ENCODE peak calls at places on chromosomes 11 and 22, in nine cellular contexts. J is GM10248, H is mucosa of descending colon, I is fibroblast of the aortic adventitia, G is mammary epithelial cell, N is AG04450, D is spleen, F is Peyer's patch, W is endothelial cell. O is an unnamed sample.

GRCh38 chr11:23151819-23152218 is 291.5 kb upstream of the CCDC179 start:
- DNase-seq in J (no peak), H (no peak), I (no peak), G (no peak), N (no peak), D (no peak), F (no peak), W (no peak), O (no peak)

GRCh38 chr11:33735426-33736147 is 636 bp downstream of the CD59 start:
- DNase-seq in J (peak), H (peak), I (no peak), G (peak), N (no peak), D (peak), F (peak), W (no peak), O (peak)

GRCh38 chr22:49925525-49926128 is 7.2 kb downstream of the CRELD2 start:
- DNase-seq in J (peak), H (peak), I (no peak), G (no peak), N (no peak), D (peak), F (peak), W (no peak), O (peak)

GRCh38 chr11:133202816-133203215 is 329.5 kb downstream of the OPCML start:
- DNase-seq in J (no peak), H (no peak), I (no peak), G (no peak), N (no peak), D (no peak), F (no peak), W (no peak), O (no peak)

GRCh38 chr22:23180301-23180892 is at the start of gene BCR:
- DNase-seq in J (peak), H (peak), I (peak), G (peak), N (no peak), D (peak), F (peak), W (peak), O (peak)

GRCh38 chr11:108498046-108498815 is at the start of gene POGLUT3:
- DNase-seq in J (peak), H (peak), I (peak), G (no peak), N (no peak), D (peak), F (peak), W (peak), O (peak)

GRCh38 chr11:44989831-44990566 is 39.3 kb upstream of the TP53I11 start:
- DNase-seq in J (no peak), H (no peak), I (peak), G (no peak), N (no peak), D (no peak), F (no peak), W (no peak), O (no peak)

GRCh38 chr11:61543606-61544306 is 35.2 kb downstream of the LRRC10B start:
- DNase-seq in J (no peak), H (no peak), I (peak), G (no peak), N (no peak), D (no peak), F (no peak), W (no peak), O (peak)

GRCh38 chr11:28448186-28448585 is 340.0 kb downstream of the METTL15 start:
- DNase-seq in J (no peak), H (no peak), I (no peak), G (no peak), N (no peak), D (no peak), F (no peak), W (no peak), O (no peak)

GRCh38 chr11:33500331-33500730 is 200.3 kb downstream of the C11orf91 start:
- DNase-seq in J (no peak), H (no peak), I (peak), G (no peak), N (no peak), D (no peak), F (no peak), W (no peak), O (no peak)

GRCh38 chr11:116172156-116172555 is 600.6 kb downstream of the BUD13 start:
- DNase-seq in J (no peak), H (no peak), I (no peak), G (no peak), N (no peak), D (no peak), F (no peak), W (peak), O (no peak)

GRCh38 chr22:28017859-28018258 is 98.8 kb upstream of the PITPNB start:
- DNase-seq in J (no peak), H (peak), I (no peak), G (no peak), N (no peak), D (peak), F (no peak), W (no peak), O (no peak)

GRCh38 chr22:27630754-27631153 is 170.8 kb downstream of the MN1 start:
- DNase-seq in J (no peak), H (no peak), I (no peak), G (no peak), N (no peak), D (no peak), F (no peak), W (no peak), O (no peak)

GRCh38 chr11:12102588-12103410 is 7.6 kb upstream of the MICAL2 start:
- DNase-seq in J (no peak), H (no peak), I (no peak), G (no peak), N (no peak), D (no peak), F (no peak), W (no peak), O (no peak)
- TF ChIP-seq CTCF in J (no peak), H (no peak), I (no peak), G (peak), N (peak), D (no peak), F (no peak), W (no peak), O (no peak)

GRCh38 chr11:66480116-66480938 is at the start of gene DPP3:
- DNase-seq in J (peak), H (peak), I (peak), G (peak), N (peak), D (peak), F (peak), W (peak), O (peak)
- TF ChIP-seq CTCF in J (no peak), H (no peak), I (no peak), G (no peak), N (no peak), D (no peak), F (no peak), W (no peak), O (no peak)

GRCh38 chr22:26318975-26319374 is 110.1 kb upstream of the ASPHD2 start:
- DNase-seq in J (no peak), H (no peak), I (peak), G (peak), N (no peak), D (no peak), F (no peak), W (peak), O (no peak)
- TF ChIP-seq CTCF in J (no peak), H (no peak), I (peak), G (peak), N (no peak), D (no peak), F (no peak), W (peak), O (peak)

GRCh38 chr11:32290783-32291182 is 144.6 kb downstream of the WT1 start:
- DNase-seq in J (no peak), H (no peak), I (no peak), G (peak), N (no peak), D (no peak), F (no peak), W (no peak), O (no peak)

GRCh38 chr11:32289701-32290100 is 145.6 kb downstream of the WT1 start:
- DNase-seq in J (no peak), H (no peak), I (no peak), G (no peak), N (no peak), D (no peak), F (no peak), W (no peak), O (no peak)

GRCh38 chr11:32288276-32288675 is 147.1 kb downstream of the WT1 start:
- DNase-seq in J (no peak), H (no peak), I (no peak), G (no peak), N (no peak), D (no peak), F (no peak), W (no peak), O (no peak)
- TF ChIP-seq CTCF in J (no peak), H (no peak), I (no peak), G (no peak), N (peak), D (no peak), F (no peak), W (no peak), O (no peak)

GRCh38 chr11:57458060-57458409 is 2.3 kb upstream of the RTN4RL2 start:
- DNase-seq in J (peak), H (no peak), I (no peak), G (no peak), N (no peak), D (no peak), F (no peak), W (no peak), O (no peak)

GRCh38 chr11:57458410-57459111 is 1.8 kb upstream of the RTN4RL2 start:
- DNase-seq in J (peak), H (peak), I (peak), G (no peak), N (no peak), D (peak), F (peak), W (peak), O (peak)

GRCh38 chr11:57459112-57460016 is 964 bp upstream of the RTN4RL2 start:
- DNase-seq in J (peak), H (peak), I (no peak), G (no peak), N (no peak), D (peak), F (no peak), W (peak), O (peak)

GRCh38 chr11:57456960-57457642 is 3.2 kb upstream of the RTN4RL2 start:
- DNase-seq in J (peak), H (peak), I (peak), G (peak), N (peak), D (peak), F (peak), W (peak), O (peak)

DNA sequence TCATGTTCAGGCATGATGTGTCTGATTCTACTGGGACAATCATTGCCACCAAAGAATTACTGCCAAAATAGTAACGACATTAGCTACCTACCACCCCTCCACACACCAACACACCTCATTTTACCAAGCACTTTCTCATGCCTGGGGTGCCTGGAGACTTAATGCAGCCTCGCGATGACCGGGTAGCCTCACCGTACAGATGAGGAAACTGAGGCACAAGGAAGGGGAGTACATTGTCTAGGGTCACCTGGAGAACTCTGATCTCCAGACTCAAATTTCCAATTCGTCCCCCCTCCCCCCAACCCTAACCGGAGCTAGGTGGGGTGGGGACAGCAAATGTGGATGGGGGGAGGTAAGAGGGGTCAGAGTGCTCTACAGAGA is 2.7 kb upstream of the RTN4RL2 start:
- DNase-seq in J (no peak), H (no peak), I (no peak), G (no peak), N (no peak), D (peak), F (no peak), W (no peak), O (no peak)
- TF ChIP-seq CTCF in J (no peak), H (no peak), I (no peak), G (no peak), N (no peak), D (no peak), F (no peak), W (peak), O (no peak)

GRCh38 chr11:100329352-100329751 is 357.7 kb upstream of the ARHGAP42 start:
- DNase-seq in J (no peak), H (no peak), I (no peak), G (peak), N (no peak), D (no peak), F (no peak), W (no peak), O (no peak)

DNA sequence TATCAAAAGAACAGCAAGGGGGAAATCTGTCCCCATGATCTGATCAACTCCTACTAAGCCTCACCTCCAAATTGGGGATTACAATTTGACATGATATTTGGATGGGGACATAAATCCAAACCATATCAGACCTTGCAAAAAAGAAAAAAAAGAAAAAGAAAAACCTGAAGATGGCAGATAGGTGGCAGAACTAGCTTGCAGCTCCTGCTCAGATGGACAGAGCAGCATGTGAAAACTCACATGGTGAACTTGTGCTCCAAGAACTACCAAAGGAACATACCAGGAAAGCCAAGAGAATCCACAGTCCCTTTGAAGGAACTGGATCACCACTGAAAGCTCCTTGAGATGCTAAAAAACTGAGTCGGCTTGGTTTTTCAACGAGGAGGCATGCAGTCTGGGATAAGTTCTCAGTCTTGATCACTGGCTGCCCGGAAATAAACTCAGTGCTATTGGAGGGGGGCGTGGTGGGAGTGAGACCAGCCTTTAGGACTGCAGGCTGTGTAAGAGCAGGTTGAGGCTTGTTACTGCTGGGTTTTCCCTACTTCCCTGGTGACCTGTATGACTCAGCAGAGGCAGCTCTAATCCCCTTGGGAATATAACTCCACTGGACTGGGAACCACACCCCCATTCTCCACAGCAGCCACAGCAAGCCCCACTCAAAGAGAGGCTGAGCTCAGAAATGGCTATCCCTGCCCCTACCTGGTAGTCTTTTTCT is 358.3 kb upstream of the ARHGAP42 start:
- DNase-seq in J (no peak), H (no peak), I (no peak), G (peak), N (no peak), D (no peak), F (no peak), W (no peak), O (no peak)
- TF ChIP-seq CTCF in J (no peak), H (no peak), I (no peak), G (peak), N (no peak), D (no peak), F (no peak), W (no peak), O (no peak)

GRCh38 chr11:976431-977160 is 50.9 kb downstream of the AP2A2 start:
- DNase-seq in J (no peak), H (no peak), I (peak), G (peak), N (no peak), D (no peak), F (no peak), W (no peak), O (no peak)
- TF ChIP-seq CTCF in J (no peak), H (no peak), I (no peak), G (no peak), N (no peak), D (no peak), F (no peak), W (no peak), O (no peak)